ENCODE peak calls at places on chromosomes 6 and 20, in eight cellular contexts. One of them, this sample, is unnamed.

GRCh38 chr6:117483004-117483644 is 650 bp downstream of the DCBLD1 start:
- DNase-seq in SK-MEL-5: peak; percentile 34
- DNase-seq in CD8-positive, alpha-beta memory T cell: no peak
- DNase-seq in activated CD4-positive, alpha-beta T cell treated with anti-CD3 and anti-CD28 coated beads for 24 hours: peak; percentile 6
- DNase-seq in ELF-1: peak; percentile 90
- DNase-seq in GM13977: peak; percentile 39
- DNase-seq in H54: peak; percentile 12
- DNase-seq in natural killer cell treated with Interleukin-12 subunit alpha and Interleukin-12 subunit beta and Interleukin-15 and Interleukin-18, amount 100 ng/mL, for 72 hours: no peak
- DNase-seq in this sample: peak; percentile 36

GRCh38 chr6:42452171-42453026 is 673 bp upstream of the TRERF1 start:
- DNase-seq in natural killer cell treated with Interleukin-12 subunit alpha and Interleukin-12 subunit beta and Interleukin-15 and Interleukin-18, amount 100 ng/mL, for 72 hours: no peak
- DNase-seq in CD8-positive, alpha-beta memory T cell: peak; percentile 25
- DNase-seq in activated CD4-positive, alpha-beta T cell treated with anti-CD3 and anti-CD28 coated beads for 24 hours: peak; percentile 43
- DNase-seq in H54: peak; percentile 45
- DNase-seq in SK-MEL-5: peak; percentile 66
- DNase-seq in GM13977: peak; percentile 72
- DNase-seq in ELF-1: peak; percentile 82
- DNase-seq in this sample: peak; percentile 84

GRCh38 chr6:42340516-42340915 is 111.2 kb downstream of the TRERF1 start:
- DNase-seq in H54: no peak
- DNase-seq in activated CD4-positive, alpha-beta T cell treated with anti-CD3 and anti-CD28 coated beads for 24 hours: no peak
- DNase-seq in CD8-positive, alpha-beta memory T cell: no peak
- DNase-seq in GM13977: no peak
- DNase-seq in natural killer cell treated with Interleukin-12 subunit alpha and Interleukin-12 subunit beta and Interleukin-15 and Interleukin-18, amount 100 ng/mL, for 72 hours: no peak
- DNase-seq in SK-MEL-5: no peak
- DNase-seq in ELF-1: no peak
- DNase-seq in this sample: no peak

GRCh38 chr6:100432136-100432535 is 32.6 kb downstream of the SIM1 start:
- DNase-seq in H54: no peak
- DNase-seq in GM13977: no peak
- DNase-seq in activated CD4-positive, alpha-beta T cell treated with anti-CD3 and anti-CD28 coated beads for 24 hours: no peak
- DNase-seq in CD8-positive, alpha-beta memory T cell: no peak
- DNase-seq in SK-MEL-5: no peak
- DNase-seq in ELF-1: peak; percentile 12
- DNase-seq in natural killer cell treated with Interleukin-12 subunit alpha and Interleukin-12 subunit beta and Interleukin-15 and Interleukin-18, amount 100 ng/mL, for 72 hours: no peak
- DNase-seq in this sample: no peak

GRCh38 chr20:1825492-1825891 is 69.7 kb upstream of the SIRPA start:
- DNase-seq in activated CD4-positive, alpha-beta T cell treated with anti-CD3 and anti-CD28 coated beads for 24 hours: no peak
- DNase-seq in H54: no peak
- DNase-seq in GM13977: no peak
- DNase-seq in SK-MEL-5: no peak
- DNase-seq in CD8-positive, alpha-beta memory T cell: no peak
- DNase-seq in natural killer cell treated with Interleukin-12 subunit alpha and Interleukin-12 subunit beta and Interleukin-15 and Interleukin-18, amount 100 ng/mL, for 72 hours: no peak
- DNase-seq in ELF-1: no peak
- DNase-seq in this sample: no peak

GRCh38 chr6:37612475-37612874 is 85.2 kb downstream of the MDGA1 start:
- DNase-seq in GM13977: no peak
- DNase-seq in activated CD4-positive, alpha-beta T cell treated with anti-CD3 and anti-CD28 coated beads for 24 hours: no peak
- DNase-seq in CD8-positive, alpha-beta memory T cell: no peak
- DNase-seq in natural killer cell treated with Interleukin-12 subunit alpha and Interleukin-12 subunit beta and Interleukin-15 and Interleukin-18, amount 100 ng/mL, for 72 hours: no peak
- DNase-seq in ELF-1: no peak
- DNase-seq in SK-MEL-5: no peak
- DNase-seq in H54: peak; percentile 50
- DNase-seq in this sample: no peak

GRCh38 chr20:328596-329324 is 3.4 kb downstream of the SOX12 start:
- DNase-seq in SK-MEL-5: no peak
- DNase-seq in H54: no peak
- DNase-seq in ELF-1: no peak
- DNase-seq in natural killer cell treated with Interleukin-12 subunit alpha and Interleukin-12 subunit beta and Interleukin-15 and Interleukin-18, amount 100 ng/mL, for 72 hours: no peak
- DNase-seq in CD8-positive, alpha-beta memory T cell: no peak
- DNase-seq in activated CD4-positive, alpha-beta T cell treated with anti-CD3 and anti-CD28 coated beads for 24 hours: no peak
- DNase-seq in GM13977: no peak
- DNase-seq in this sample: no peak

GRCh38 chr20:23116301-23117089 is 30.4 kb upstream of the CD93 start:
- DNase-seq in GM13977: no peak
- DNase-seq in ELF-1: no peak
- DNase-seq in natural killer cell treated with Interleukin-12 subunit alpha and Interleukin-12 subunit beta and Interleukin-15 and Interleukin-18, amount 100 ng/mL, for 72 hours: no peak
- DNase-seq in activated CD4-positive, alpha-beta T cell treated with anti-CD3 and anti-CD28 coated beads for 24 hours: no peak
- DNase-seq in SK-MEL-5: no peak
- DNase-seq in H54: peak; percentile 22
- DNase-seq in CD8-positive, alpha-beta memory T cell: no peak
- DNase-seq in this sample: no peak

GRCh38 chr6:42898891-42899361 is 16.9 kb upstream of the PTCRA start:
- DNase-seq in CD8-positive, alpha-beta memory T cell: peak; percentile 63
- DNase-seq in activated CD4-positive, alpha-beta T cell treated with anti-CD3 and anti-CD28 coated beads for 24 hours: peak; percentile 56
- DNase-seq in GM13977: no peak
- DNase-seq in SK-MEL-5: peak; percentile 71
- DNase-seq in H54: no peak
- DNase-seq in natural killer cell treated with Interleukin-12 subunit alpha and Interleukin-12 subunit beta and Interleukin-15 and Interleukin-18, amount 100 ng/mL, for 72 hours: peak; percentile 71
- DNase-seq in ELF-1: peak; percentile 78
- DNase-seq in this sample: no peak

GRCh38 chr6:147106759-147107401 is 97.3 kb upstream of the STXBP5 start:
- DNase-seq in GM13977: no peak
- DNase-seq in CD8-positive, alpha-beta memory T cell: no peak
- DNase-seq in ELF-1: no peak
- DNase-seq in H54: no peak
- DNase-seq in activated CD4-positive, alpha-beta T cell treated with anti-CD3 and anti-CD28 coated beads for 24 hours: no peak
- DNase-seq in SK-MEL-5: peak; percentile 42
- DNase-seq in natural killer cell treated with Interleukin-12 subunit alpha and Interleukin-12 subunit beta and Interleukin-15 and Interleukin-18, amount 100 ng/mL, for 72 hours: no peak
- DNase-seq in this sample: no peak

GRCh38 chr6:8059129-8059528 is 5.1 kb downstream of the BLOC1S5 start:
- DNase-seq in natural killer cell treated with Interleukin-12 subunit alpha and Interleukin-12 subunit beta and Interleukin-15 and Interleukin-18, amount 100 ng/mL, for 72 hours: no peak
- DNase-seq in activated CD4-positive, alpha-beta T cell treated with anti-CD3 and anti-CD28 coated beads for 24 hours: no peak
- DNase-seq in SK-MEL-5: peak; percentile 49
- DNase-seq in CD8-positive, alpha-beta memory T cell: no peak
- DNase-seq in GM13977: peak; percentile 27
- DNase-seq in H54: no peak
- DNase-seq in ELF-1: no peak
- DNase-seq in this sample: peak; percentile 17

GRCh38 chr6:36734486-36735060 is 36.9 kb downstream of the RAB44 start:
- DNase-seq in CD8-positive, alpha-beta memory T cell: no peak
- DNase-seq in H54: no peak
- DNase-seq in natural killer cell treated with Interleukin-12 subunit alpha and Interleukin-12 subunit beta and Interleukin-15 and Interleukin-18, amount 100 ng/mL, for 72 hours: no peak
- DNase-seq in GM13977: no peak
- DNase-seq in SK-MEL-5: no peak
- DNase-seq in ELF-1: no peak
- DNase-seq in activated CD4-positive, alpha-beta T cell treated with anti-CD3 and anti-CD28 coated beads for 24 hours: no peak
- DNase-seq in this sample: no peak

GRCh38 chr20:38878798-38879197 is 47.4 kb upstream of the FAM83D start:
- DNase-seq in natural killer cell treated with Interleukin-12 subunit alpha and Interleukin-12 subunit beta and Interleukin-15 and Interleukin-18, amount 100 ng/mL, for 72 hours: peak; percentile 49
- DNase-seq in ELF-1: peak; percentile 77
- DNase-seq in H54: no peak
- DNase-seq in activated CD4-positive, alpha-beta T cell treated with anti-CD3 and anti-CD28 coated beads for 24 hours: no peak
- DNase-seq in CD8-positive, alpha-beta memory T cell: no peak
- DNase-seq in GM13977: no peak
- DNase-seq in SK-MEL-5: peak; percentile 35
- DNase-seq in this sample: no peak

GRCh38 chr6:149763866-149764265 is 14.3 kb downstream of the PCMT1 start:
- DNase-seq in CD8-positive, alpha-beta memory T cell: no peak
- DNase-seq in GM13977: no peak
- DNase-seq in activated CD4-positive, alpha-beta T cell treated with anti-CD3 and anti-CD28 coated beads for 24 hours: no peak
- DNase-seq in SK-MEL-5: peak; percentile 94
- DNase-seq in ELF-1: no peak
- DNase-seq in H54: no peak
- DNase-seq in natural killer cell treated with Interleukin-12 subunit alpha and Interleukin-12 subunit beta and Interleukin-15 and Interleukin-18, amount 100 ng/mL, for 72 hours: no peak
- DNase-seq in this sample: no peak

GRCh38 chr6:87407531-87407895 is 259 bp upstream of the CFAP206 start:
- DNase-seq in SK-MEL-5: peak; percentile 49
- DNase-seq in GM13977: peak; percentile 19
- DNase-seq in ELF-1: no peak
- DNase-seq in H54: peak; percentile 12
- DNase-seq in natural killer cell treated with Interleukin-12 subunit alpha and Interleukin-12 subunit beta and Interleukin-15 and Interleukin-18, amount 100 ng/mL, for 72 hours: no peak
- DNase-seq in CD8-positive, alpha-beta memory T cell: no peak
- DNase-seq in activated CD4-positive, alpha-beta T cell treated with anti-CD3 and anti-CD28 coated beads for 24 hours: no peak
- DNase-seq in this sample: peak; percentile 10

GRCh38 chr6:158158123-158158522 is 9.9 kb downstream of the SERAC1 start:
- DNase-seq in natural killer cell treated with Interleukin-12 subunit alpha and Interleukin-12 subunit beta and Interleukin-15 and Interleukin-18, amount 100 ng/mL, for 72 hours: no peak
- DNase-seq in H54: no peak
- DNase-seq in CD8-positive, alpha-beta memory T cell: no peak
- DNase-seq in SK-MEL-5: no peak
- DNase-seq in activated CD4-positive, alpha-beta T cell treated with anti-CD3 and anti-CD28 coated beads for 24 hours: no peak
- DNase-seq in ELF-1: no peak
- DNase-seq in GM13977: no peak
- DNase-seq in this sample: no peak

GRCh38 chr20:21520702-21521595 is 7.1 kb upstream of the NKX2-2 start:
- DNase-seq in GM13977: peak; percentile 37
- DNase-seq in CD8-positive, alpha-beta memory T cell: no peak
- DNase-seq in H54: no peak
- DNase-seq in ELF-1: peak; percentile 73
- DNase-seq in activated CD4-positive, alpha-beta T cell treated with anti-CD3 and anti-CD28 coated beads for 24 hours: no peak
- DNase-seq in SK-MEL-5: peak; percentile 30
- DNase-seq in natural killer cell treated with Interleukin-12 subunit alpha and Interleukin-12 subunit beta and Interleukin-15 and Interleukin-18, amount 100 ng/mL, for 72 hours: no peak
- DNase-seq in this sample: peak; percentile 34